ENCODE peak calls at places on chromosomes 12 and 14, in seven cellular contexts. P is lower lobe of right lung, D is body of pancreas, G is K562, F is upper lobe of left lung, Z is tibial artery, R is psoas muscle. Q is an unnamed sample. For H3K27me3, the result is how much of the 10 kb centered on the place peaks cover.

GRCh38 chr14:105487449-105487985 is 831 bp downstream of the CRIP1 start:
- DNase-seq in P (peak), D (no peak), G (peak), F (peak), Z (peak), R (no peak), Q (no peak)

GRCh38 chr12:42804928-42805327 is 215.4 kb upstream of the PRICKLE1 start:
- DNase-seq in P (no peak), D (peak), G (no peak), F (no peak), Z (no peak), R (no peak), Q (no peak)

GRCh38 chr12:64603183-64603841 is 7.0 kb upstream of the RASSF3 start:
- DNase-seq in P (no peak), D (no peak), G (no peak), F (no peak), Z (no peak), R (no peak), Q (no peak)

GRCh38 chr12:39692258-39692853 is 72.8 kb upstream of the ABCD2 start:
- DNase-seq in P (no peak), D (no peak), G (no peak), F (no peak), Z (no peak), R (no peak), Q (no peak)

GRCh38 chr14:64601571-64601970 is 51.8 kb downstream of the PPP1R36 start:
- DNase-seq in P (no peak), D (no peak), G (no peak), F (peak), Z (no peak), R (no peak), Q (no peak)

GRCh38 chr14:33589334-33589733 is 361.5 kb downstream of the EGLN3 start:
- DNase-seq in P (no peak), D (peak), G (no peak), F (no peak), Z (no peak), R (no peak), Q (peak)

GRCh38 chr14:104137297-104138097 is 890 bp upstream of the KIF26A start:
- DNase-seq in P (peak), D (peak), G (no peak), F (peak), Z (peak), R (peak), Q (peak)

GRCh38 chr12:52377266-52377665 is 8.2 kb downstream of the KRT84 start:
- DNase-seq in P (no peak), D (no peak), G (no peak), F (no peak), Z (no peak), R (no peak), Q (no peak)

GRCh38 chr12:62760779-62761178 is 174.2 kb downstream of the PPM1H start:
- DNase-seq in P (no peak), D (no peak), G (peak), F (no peak), Z (no peak), R (no peak), Q (no peak)

GRCh38 chr12:11954181-11954580 is 116.6 kb upstream of the BCL2L14 start:
- DNase-seq in P (no peak), D (no peak), G (no peak), F (no peak), Z (no peak), R (no peak), Q (no peak)

GRCh38 chr14:29529418-29529817 is 398.2 kb downstream of the PRKD1 start:
- DNase-seq in P (no peak), D (no peak), G (peak), F (no peak), Z (no peak), R (no peak), Q (no peak)

GRCh38 chr12:54002278-54002914 is 2.4 kb downstream of the HOXC9 start:
- DNase-seq in P (no peak), D (no peak), G (no peak), F (no peak), Z (no peak), R (peak), Q (no peak)

GRCh38 chr12:54004841-54005530 is 3.8 kb upstream of the HOXC8 start:
- DNase-seq in P (no peak), D (no peak), G (no peak), F (peak), Z (no peak), R (peak), Q (no peak)

GRCh38 chr12:54004063-54004840 is 4.3 kb downstream of the HOXC9 start:
- DNase-seq in P (no peak), D (no peak), G (peak), F (peak), Z (no peak), R (peak), Q (no peak)

GRCh38 chr12:54002915-54003339 is 3.0 kb downstream of the HOXC9 start:
- DNase-seq in P (no peak), D (no peak), G (no peak), F (peak), Z (no peak), R (peak), Q (no peak)

GRCh38 chr12:54003625-54004024 is 3.7 kb downstream of the HOXC9 start:
- DNase-seq in P (no peak), D (no peak), G (no peak), F (no peak), Z (no peak), R (no peak), Q (no peak)
- H3K27me3 ChIP-seq in P (half or more), D (half or more), G (under half), F (half or more), Z (under half), R (under half), Q (under half)

DNA sequence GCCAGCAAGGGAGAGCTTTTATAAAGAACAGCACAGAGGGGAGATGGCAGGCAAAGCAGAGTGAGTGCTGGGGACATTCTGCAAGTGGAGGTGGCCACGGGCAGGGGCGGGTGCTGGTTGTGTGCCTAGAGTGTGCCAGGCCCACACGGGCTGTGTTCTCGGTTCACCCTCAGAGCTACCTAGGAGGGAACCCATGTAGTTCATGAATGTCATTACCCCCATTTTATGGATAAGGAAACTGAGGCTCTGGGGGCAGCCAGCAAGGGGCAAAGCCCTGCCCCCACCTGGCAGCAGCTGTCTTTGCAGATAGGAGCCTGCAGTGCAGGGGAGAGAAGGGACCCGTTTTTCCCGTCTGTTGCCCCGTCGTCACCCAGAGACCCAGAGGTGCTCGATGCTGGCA is 85.2 kb upstream of the NCOR2 start:
- DNase-seq in P (no peak), D (no peak), G (no peak), F (no peak), Z (no peak), R (no peak), Q (no peak)
- H3K27ac ChIP-seq in P (no peak), D (no peak), G (no peak), F (no peak), Z (no peak), R (no peak), Q (no peak)

DNA sequence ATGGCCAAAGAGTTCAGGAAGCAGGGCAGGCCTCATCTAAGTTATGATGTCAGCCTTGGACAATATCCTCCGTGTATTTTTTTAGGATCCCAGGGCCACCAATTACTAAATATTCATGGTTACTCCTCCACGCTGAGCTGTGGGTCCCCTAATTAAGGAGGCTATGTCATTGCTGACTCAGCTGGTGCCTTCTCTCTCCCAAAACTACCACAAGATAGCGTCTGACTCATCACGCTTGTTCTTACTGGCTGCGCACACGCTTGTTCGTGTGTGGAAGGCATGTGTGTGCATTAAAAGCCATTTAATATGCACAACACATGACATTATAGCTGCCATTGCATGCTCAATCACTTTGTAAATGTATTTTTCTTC is 78.3 kb downstream of the GSC start:
- DNase-seq in P (no peak), D (no peak), G (no peak), F (no peak), Z (no peak), R (no peak), Q (no peak)
- H3K27me3 ChIP-seq in P (under half), D (under half), G (under half), F (under half), Z (under half), R (under half), Q (under half)

DNA sequence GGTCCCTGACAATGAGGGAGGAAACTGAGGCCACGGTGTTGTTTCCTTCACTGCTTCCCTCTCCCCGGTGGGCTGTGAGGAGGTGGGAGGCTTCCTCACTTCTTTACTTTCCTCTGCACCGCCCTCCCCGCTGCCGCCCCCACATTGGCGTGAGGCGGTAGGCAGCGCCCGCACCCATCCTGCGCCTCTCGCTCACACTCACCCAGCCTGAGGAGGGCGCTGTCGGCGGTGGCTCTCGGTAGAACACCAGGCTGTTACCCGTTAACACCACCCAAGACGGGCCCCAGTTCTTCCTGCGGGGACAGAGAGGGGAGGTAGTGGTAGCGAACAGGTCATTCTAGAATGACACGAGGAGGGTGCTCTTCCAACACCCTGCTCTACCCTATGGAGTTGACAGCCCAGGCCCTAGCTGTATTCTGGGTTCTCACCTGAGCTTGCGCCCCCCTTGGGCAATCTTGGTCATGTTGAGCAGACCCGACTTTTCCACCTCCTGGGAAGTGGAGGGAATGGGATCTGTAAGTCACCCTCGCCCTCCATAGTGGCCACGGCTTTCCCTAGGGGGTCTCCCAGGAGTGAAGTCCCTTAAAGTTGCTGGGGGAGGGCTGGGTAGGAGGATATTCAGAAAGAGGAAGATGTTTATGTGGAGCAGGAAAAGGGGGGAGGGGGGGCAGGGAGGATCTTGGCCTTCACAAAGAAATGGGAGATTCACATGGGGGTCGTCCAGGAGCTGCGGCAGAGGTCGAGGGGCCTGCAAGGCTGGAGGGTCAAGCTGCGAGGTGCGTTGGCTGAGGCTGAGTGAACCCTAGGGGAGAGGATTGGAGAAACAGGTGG is 3.3 kb downstream of the ARHGAP9 start:
- DNase-seq in P (peak), D (peak), G (no peak), F (peak), Z (no peak), R (no peak), Q (no peak)
- H3K27ac ChIP-seq in P (peak), D (no peak), G (no peak), F (peak), Z (no peak), R (no peak), Q (no peak)

GRCh38 chr14:92922883-92923743 is at the start of gene CHGA:
- DNase-seq in P (peak), D (peak), G (peak), F (peak), Z (no peak), R (peak), Q (peak)

GRCh38 chr14:92925446-92925845 is 2.5 kb downstream of the CHGA start:
- DNase-seq in P (no peak), D (no peak), G (no peak), F (no peak), Z (no peak), R (no peak), Q (no peak)

GRCh38 chr14:92922155-92922735 is 705 bp upstream of the CHGA start:
- DNase-seq in P (no peak), D (no peak), G (no peak), F (no peak), Z (no peak), R (no peak), Q (no peak)

GRCh38 chr14:92924247-92924646 is 1.3 kb downstream of the CHGA start:
- DNase-seq in P (no peak), D (no peak), G (no peak), F (no peak), Z (no peak), R (no peak), Q (no peak)

DNA sequence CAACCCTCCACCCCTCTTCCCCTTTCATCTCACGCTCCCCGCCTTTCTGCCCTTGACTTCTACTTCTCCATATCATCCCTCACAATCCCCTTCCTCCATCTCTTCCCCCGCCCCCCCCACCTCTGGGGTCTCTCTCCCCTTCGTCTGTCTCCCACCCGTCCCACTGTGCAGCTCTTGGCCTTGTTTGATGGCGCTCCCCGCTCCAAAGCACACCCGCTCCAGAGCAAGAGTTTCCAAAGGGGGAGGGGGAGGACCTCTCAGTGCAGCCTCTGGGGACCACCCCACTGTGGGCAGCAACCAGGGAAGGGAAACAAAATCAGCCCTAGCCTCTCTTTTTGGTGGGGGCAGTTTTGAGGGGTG is 774 bp downstream of the CHGA start:
- DNase-seq in P (no peak), D (no peak), G (no peak), F (no peak), Z (no peak), R (no peak), Q (no peak)
- H3K27me3 ChIP-seq in P (under half), D (under half), G (under half), F (under half), Z (under half), R (under half), Q (under half)

Q was measured in uterus.